ENCODE peak calls at places on chromosomes 6 and 20, in five cellular contexts. J is HepG2, I is mammary epithelial cell, X is K562, K is GM23338. C is an unnamed sample. For H3K4me1, the result is how much of the 10 kb centered on the place peaks cover.

GRCh38 chr20:33812673-33813462 is 1.7 kb downstream of the CHMP4B start:
- DNase-seq in J (peak), X (peak), I (peak), K (peak), C (no peak)

GRCh38 chr6:159691133-159691962 is 1.7 kb downstream of the SOD2 start:
- DNase-seq in I (peak), J (peak), X (peak), K (peak), C (no peak)

GRCh38 chr20:3349786-3350185 is 57.7 kb downstream of the DNAAF9 start:
- DNase-seq in I (no peak), X (no peak), J (no peak), K (no peak), C (no peak)

GRCh38 chr20:48689874-48690571 is 137.8 kb downstream of the PREX1 start:
- DNase-seq in X (no peak), K (no peak), J (no peak), I (no peak), C (no peak)

GRCh38 chr6:130037207-130037811 is 18.9 kb downstream of the L3MBTL3 start:
- DNase-seq in I (no peak), K (peak), J (no peak), X (peak), C (no peak)

GRCh38 chr6:15254074-15254975 is 8.5 kb downstream of the JARID2 start:
- DNase-seq in I (no peak), K (no peak), J (peak), X (peak), C (no peak)

GRCh38 chr20:43665466-43666176 is 1.3 kb upstream of the MYBL2 start:
- DNase-seq in J (no peak), X (no peak), I (no peak), K (no peak), C (no peak)

GRCh38 chr6:20486641-20487040 is 47.6 kb upstream of the CDKAL1 start:
- DNase-seq in X (no peak), I (no peak), K (no peak), J (no peak), C (no peak)

GRCh38 chr6:152696543-152696942 is 1.2 kb upstream of the MYCT1 start:
- DNase-seq in J (no peak), K (no peak), X (no peak), I (peak), C (peak)

GRCh38 chr20:61639200-61639599 is 387.1 kb downstream of the CDH4 start:
- DNase-seq in K (no peak), I (peak), X (no peak), J (no peak), C (no peak)

GRCh38 chr20:25252226-25252625 is 4.3 kb downstream of the PYGB start:
- DNase-seq in J (no peak), I (no peak), X (no peak), K (no peak), C (no peak)

GRCh38 chr6:111483736-111484654 is 977 bp upstream of the REV3L start:
- DNase-seq in K (peak), I (peak), X (peak), J (peak), C (peak)

GRCh38 chr20:50387218-50387995 is 122.8 kb upstream of the PTPN1 start:
- DNase-seq in I (no peak), K (no peak), J (no peak), X (peak), C (no peak)

GRCh38 chr6:25369043-25369442 is 89.9 kb downstream of the CARMIL1 start:
- DNase-seq in K (no peak), X (no peak), I (no peak), J (no peak), C (no peak)

GRCh38 chr20:62754991-62755356 is 41.3 kb upstream of the MRGBP start:
- DNase-seq in I (no peak), K (no peak), J (no peak), X (no peak), C (no peak)

GRCh38 chr6:18471232-18471964 is 84.2 kb downstream of the RNF144B start:
- DNase-seq in J (no peak), K (no peak), X (no peak), I (no peak), C (no peak)

GRCh38 chr6:139230421-139230840 is 61.4 kb downstream of the TXLNB start:
- DNase-seq in J (no peak), I (no peak), X (no peak), K (peak), C (no peak)

GRCh38 chr20:58150772-58151171 is 77.7 kb downstream of the ANKRD60 start:
- DNase-seq in I (no peak), X (no peak), K (peak), J (no peak), C (no peak)

GRCh38 chr6:20575125-20575524 is 40.9 kb downstream of the CDKAL1 start:
- DNase-seq in J (peak), K (no peak), X (peak), I (no peak), C (no peak)

GRCh38 chr6:169766232-169766631 is 14.8 kb downstream of the ERMARD start:
- DNase-seq in I (no peak), X (no peak), J (no peak), K (no peak), C (no peak)

GRCh38 chr20:62219992-62220665 is at the start of gene HRH3:
- DNase-seq in X (peak), K (peak), J (peak), I (no peak), C (no peak)

GRCh38 chr20:43824699-43825402 is 89.8 kb upstream of the TOX2 start:
- DNase-seq in K (peak), X (peak), I (peak), J (peak), C (no peak)

GRCh38 chr6:124964084-124964763 is 2.0 kb downstream of the RNF217 start:
- DNase-seq in X (peak), I (no peak), J (peak), K (no peak), C (no peak)

GRCh38 chr6:15285682-15286294 is 39.9 kb downstream of the JARID2 start:
- DNase-seq in I (no peak), X (no peak), K (no peak), J (no peak), C (no peak)

GRCh38 chr6:70314240-70314639 is 11.4 kb upstream of the COL9A1 start:
- DNase-seq in J (no peak), X (no peak), K (no peak), I (no peak), C (no peak)

GRCh38 chr20:4469910-4470309 is 251.8 kb upstream of the PRND start:
- DNase-seq in K (no peak), X (no peak), J (no peak), I (no peak), C (no peak)

GRCh38 chr6:158070513-158070912 is 88.8 kb downstream of the SYNJ2 start:
- DNase-seq in J (no peak), I (no peak), K (no peak), X (no peak), C (no peak)

GRCh38 chr6:132763269-132763668 is 5.6 kb upstream of the VNN2 start:
- DNase-seq in I (no peak), J (no peak), X (peak), K (peak), C (no peak)

GRCh38 chr6:110472739-110473138 is 3.7 kb downstream of the SLC22A16 start:
- DNase-seq in J (no peak), X (no peak), I (no peak), K (no peak), C (no peak)

GRCh38 chr20:42544926-42545325 is 644.8 kb downstream of the PTPRT start:
- DNase-seq in J (no peak), X (no peak), I (no peak), K (no peak), C (no peak)

GRCh38 chr6:68126089-68126749 is 508.9 kb upstream of the ADGRB3 start:
- DNase-seq in I (no peak), J (no peak), K (no peak), X (no peak), C (no peak)

GRCh38 chr6:68127066-68127465 is 508.0 kb upstream of the ADGRB3 start:
- DNase-seq in I (no peak), K (no peak), X (no peak), J (no peak), C (no peak)

GRCh38 chr6:68128211-68128610 is 506.9 kb upstream of the ADGRB3 start:
- DNase-seq in I (no peak), J (no peak), X (no peak), K (no peak), C (no peak)
- TF ChIP-seq EZH2 in I (no peak), J (no peak), X (no peak), K (no peak), C (no peak)

GRCh38 chr6:106254636-106255035 is 70.9 kb downstream of the ATG5 start:
- DNase-seq in J (no peak), I (peak), X (peak), K (no peak), C (no peak)
- H3K4me1 ChIP-seq in J (under half), I (half or more), X (under half), K (under half), C (under half)

GRCh38 chr6:86942761-86943526 is 5.6 kb downstream of the HTR1E start:
- DNase-seq in J (no peak), K (no peak), I (no peak), X (no peak), C (no peak)

GRCh38 chr6:86938814-86939213 is 1.5 kb downstream of the HTR1E start:
- DNase-seq in K (no peak), J (no peak), I (no peak), X (no peak), C (no peak)

GRCh38 chr6:86934365-86934764 is 3.0 kb upstream of the HTR1E start:
- DNase-seq in K (no peak), J (no peak), X (no peak), I (no peak), C (no peak)

GRCh38 chr6:86936834-86937218 is 502 bp upstream of the HTR1E start:
- DNase-seq in K (peak), I (no peak), J (no peak), X (no peak), C (no peak)

DNA sequence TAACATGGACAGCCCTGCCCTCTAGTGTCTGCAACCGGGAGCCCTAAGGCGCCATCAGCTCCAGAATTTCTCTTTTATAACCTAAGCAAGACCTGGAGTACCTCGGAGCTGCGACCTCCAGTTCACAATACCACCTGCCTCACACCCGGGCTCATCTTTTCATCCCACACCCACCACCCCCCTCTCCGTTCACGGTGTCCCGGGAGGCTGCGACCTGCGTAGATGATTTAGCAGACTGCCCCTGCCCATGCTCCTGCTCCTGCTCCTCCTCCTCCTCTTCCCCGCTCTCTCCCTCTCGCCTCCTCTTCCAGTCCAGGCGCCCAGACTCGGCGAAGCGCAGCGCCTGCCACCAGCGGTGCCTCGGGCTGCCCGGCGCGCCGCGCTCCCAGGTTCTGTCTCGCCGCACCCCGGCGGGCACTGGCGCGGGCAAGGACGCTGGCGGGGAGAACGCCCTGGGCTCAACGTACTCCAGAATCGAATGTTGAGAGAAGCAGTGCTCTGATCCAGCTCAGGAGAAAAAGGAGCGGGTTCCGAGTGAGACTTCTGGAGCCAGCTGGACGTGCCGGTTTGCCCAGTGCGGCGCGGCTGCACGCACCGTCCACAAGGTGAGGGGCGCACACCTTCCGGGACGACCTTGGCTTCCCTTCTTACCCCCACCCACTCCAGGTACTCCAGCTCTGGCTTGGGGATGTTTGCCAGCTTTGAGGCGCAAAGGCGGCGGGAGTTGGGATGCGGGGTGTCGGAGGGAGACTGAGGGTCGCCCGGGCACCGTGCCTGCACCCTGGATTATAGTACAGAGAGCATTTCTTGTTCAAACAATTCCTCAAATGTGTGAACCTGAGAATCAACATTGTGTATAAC is at the start of gene HTR1E:
- DNase-seq in X (peak), K (peak), I (peak), J (peak), C (no peak)
- TF ChIP-seq EZH2 in X (no peak), K (peak), I (peak), J (no peak), C (peak)

GRCh38 chr6:156756630-156757610 is 20.3 kb upstream of the ARID1B start:
- DNase-seq in X (no peak), I (no peak), K (no peak), J (no peak), C (no peak)
- H3K4me1 ChIP-seq in X (under half), I (under half), K (under half), J (under half), C (under half)

DNA sequence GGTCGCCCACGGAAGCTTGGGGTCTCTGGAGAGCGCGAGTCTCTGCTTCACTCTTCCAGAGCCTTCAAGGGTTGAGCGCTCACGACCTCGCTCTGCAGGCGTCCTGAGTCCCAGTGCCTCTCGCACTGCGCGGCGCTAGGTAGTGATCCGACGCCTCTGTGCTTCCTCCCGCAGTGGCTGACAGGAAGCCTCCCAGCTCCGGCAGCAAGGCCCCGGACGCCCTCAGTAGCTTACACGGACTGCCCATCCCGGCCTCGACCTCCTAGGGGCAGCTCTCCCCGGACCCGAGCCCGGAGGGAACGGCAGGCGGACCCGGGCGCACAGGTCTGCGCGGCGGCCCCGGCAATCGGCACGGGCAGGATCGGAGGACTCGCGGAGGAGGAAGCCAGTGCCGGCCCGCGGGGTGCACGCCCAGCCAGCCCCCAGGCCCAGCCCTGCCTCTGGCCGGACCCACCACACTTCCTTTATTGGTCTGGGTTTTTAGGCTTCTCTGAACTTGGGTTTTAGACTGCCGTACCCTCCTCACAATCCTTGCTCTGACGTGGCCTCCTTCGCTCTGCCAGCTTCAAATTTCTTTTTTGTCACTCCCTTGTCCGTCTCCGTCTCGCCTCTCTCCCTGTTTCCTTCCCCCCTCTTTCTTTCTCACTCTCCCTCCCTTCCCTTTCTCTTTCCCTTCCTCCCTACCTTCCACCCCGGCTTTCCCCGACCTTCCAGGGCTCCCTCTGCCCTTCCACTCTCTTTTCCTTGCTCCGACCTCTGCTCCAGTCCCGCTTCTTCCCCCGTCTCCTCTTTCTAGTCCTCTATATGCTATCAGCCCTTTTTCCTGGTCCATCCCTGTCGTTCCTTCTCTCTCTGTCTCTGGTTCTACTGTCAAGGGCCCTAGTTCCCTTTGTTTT is 9.1 kb downstream of the PAX1 start:
- DNase-seq in X (no peak), K (peak), I (no peak), J (no peak), C (no peak)
- TF ChIP-seq EZH2 in X (no peak), K (peak), I (peak), J (peak), C (no peak)

GRCh38 chr6:75472885-75473284 is 20.7 kb downstream of the FILIP1 start:
- DNase-seq in J (no peak), K (no peak), X (no peak), I (no peak), C (no peak)

GRCh38 chr6:75467284-75467683 is 26.3 kb downstream of the FILIP1 start:
- DNase-seq in K (no peak), I (no peak), J (no peak), X (no peak), C (no peak)

GRCh38 chr6:75463896-75464295 is 29.7 kb downstream of the FILIP1 start:
- DNase-seq in X (no peak), I (no peak), J (no peak), K (no peak), C (no peak)

DNA sequence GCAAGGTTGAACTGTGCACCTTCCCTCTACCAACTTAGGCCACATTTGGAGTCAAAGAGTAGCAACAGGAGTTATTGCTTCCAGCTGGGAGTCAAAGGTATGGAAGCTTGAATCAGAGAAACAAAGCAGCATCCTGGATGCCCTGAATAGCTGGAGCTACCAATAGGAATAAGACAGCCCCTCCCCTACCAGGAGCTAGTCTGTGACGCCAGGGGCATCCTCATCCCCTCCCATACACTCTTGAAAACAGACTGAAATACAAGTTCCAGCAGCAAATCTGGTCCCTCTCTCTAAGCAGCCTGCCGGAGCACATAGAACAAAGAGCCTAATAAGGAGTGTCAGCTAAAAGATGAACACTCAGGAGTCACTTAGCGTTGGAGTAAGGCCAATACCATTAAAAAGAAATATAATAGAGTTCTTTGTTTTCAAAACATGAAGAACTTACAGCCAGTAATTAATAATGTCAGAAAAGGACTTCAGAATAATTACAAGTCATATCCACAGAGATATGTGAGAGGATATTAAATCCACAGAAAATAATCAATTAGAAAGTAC is 25.6 kb downstream of the FILIP1 start:
- DNase-seq in I (no peak), K (peak), J (no peak), X (no peak), C (no peak)
- H3K4me1 ChIP-seq in I (under half), K (under half), J (under half), X (under half), C (under half)

C was measured in keratinocyte.